ENCODE peak calls at places on chromosomes 6 and 20, in nine cellular contexts. One of them, this sample, is unnamed.

GRCh38 chr6:45786243-45786795 is 229.3 kb downstream of the CLIC5 start:
- DNase-seq in mesendoderm: no peak
- DNase-seq in colonic mucosa: no peak
- DNase-seq in effector memory CD4-positive, alpha-beta T cell: no peak
- DNase-seq in adipocyte: no peak
- DNase-seq in Panc1: no peak
- DNase-seq in aorta: no peak
- DNase-seq in CD8-positive, alpha-beta T cell: no peak
- DNase-seq in CD4-positive, alpha-beta memory T cell: no peak
- DNase-seq in this sample: no peak

GRCh38 chr6:26304213-26305096 is 60.5 kb upstream of the BTN3A2 start:
- DNase-seq in mesendoderm: peak; percentile 77
- DNase-seq in colonic mucosa: peak; percentile 50
- DNase-seq in effector memory CD4-positive, alpha-beta T cell: no peak
- DNase-seq in adipocyte: peak; percentile 91
- DNase-seq in Panc1: no peak
- DNase-seq in aorta: no peak
- DNase-seq in CD8-positive, alpha-beta T cell: peak; percentile 9
- DNase-seq in CD4-positive, alpha-beta memory T cell: peak; percentile 74
- DNase-seq in this sample: peak; percentile 57

GRCh38 chr20:19885981-19886665 is 128.1 kb downstream of the RIN2 start:
- DNase-seq in mesendoderm: peak; percentile 56
- DNase-seq in colonic mucosa: peak; percentile 89
- DNase-seq in effector memory CD4-positive, alpha-beta T cell: no peak
- DNase-seq in adipocyte: no peak
- DNase-seq in Panc1: no peak
- DNase-seq in aorta: peak; percentile 83
- DNase-seq in CD8-positive, alpha-beta T cell: no peak
- DNase-seq in CD4-positive, alpha-beta memory T cell: no peak
- DNase-seq in this sample: peak; percentile 16

GRCh38 chr6:30814137-30815084 is 69.9 kb upstream of the DDR1 start:
- DNase-seq in mesendoderm: peak; percentile 79
- DNase-seq in colonic mucosa: no peak
- DNase-seq in effector memory CD4-positive, alpha-beta T cell: peak; percentile 21
- DNase-seq in adipocyte: peak; percentile 67
- DNase-seq in Panc1: no peak
- DNase-seq in aorta: peak; percentile 10
- DNase-seq in CD8-positive, alpha-beta T cell: peak; percentile 41
- DNase-seq in CD4-positive, alpha-beta memory T cell: peak; percentile 70
- DNase-seq in this sample: peak; percentile 47

GRCh38 chr20:48965189-48965910 is 43.8 kb downstream of the ARFGEF2 start:
- DNase-seq in mesendoderm: no peak
- DNase-seq in colonic mucosa: no peak
- DNase-seq in effector memory CD4-positive, alpha-beta T cell: no peak
- DNase-seq in adipocyte: peak; percentile 70
- DNase-seq in Panc1: no peak
- DNase-seq in aorta: no peak
- DNase-seq in CD8-positive, alpha-beta T cell: no peak
- DNase-seq in CD4-positive, alpha-beta memory T cell: no peak
- DNase-seq in this sample: no peak

GRCh38 chr6:17907467-17908229 is 79.8 kb downstream of the KIF13A start:
- DNase-seq in mesendoderm: peak; percentile 62
- DNase-seq in colonic mucosa: peak; percentile 59
- DNase-seq in effector memory CD4-positive, alpha-beta T cell: no peak
- DNase-seq in adipocyte: peak; percentile 99
- DNase-seq in Panc1: peak; percentile 82
- DNase-seq in aorta: peak; percentile 81
- DNase-seq in CD8-positive, alpha-beta T cell: no peak
- DNase-seq in CD4-positive, alpha-beta memory T cell: no peak
- DNase-seq in this sample: peak; percentile 75

GRCh38 chr6:43963877-43964658 is 163.2 kb downstream of the MRPL14 start:
- DNase-seq in mesendoderm: no peak
- DNase-seq in colonic mucosa: no peak
- DNase-seq in effector memory CD4-positive, alpha-beta T cell: no peak
- DNase-seq in adipocyte: no peak
- DNase-seq in Panc1: no peak
- DNase-seq in aorta: no peak
- DNase-seq in CD8-positive, alpha-beta T cell: no peak
- DNase-seq in CD4-positive, alpha-beta memory T cell: no peak
- DNase-seq in this sample: no peak

GRCh38 chr6:127515234-127515793 is 3.8 kb downstream of the MTCL3 start:
- DNase-seq in mesendoderm: peak; percentile 89
- DNase-seq in colonic mucosa: no peak
- DNase-seq in effector memory CD4-positive, alpha-beta T cell: no peak
- DNase-seq in adipocyte: peak; percentile 56
- DNase-seq in Panc1: no peak
- DNase-seq in aorta: no peak
- DNase-seq in CD8-positive, alpha-beta T cell: peak; percentile 16
- DNase-seq in CD4-positive, alpha-beta memory T cell: peak; percentile 55
- DNase-seq in this sample: peak; percentile 74

GRCh38 chr6:168247456-168248147 is 72.0 kb downstream of the DACT2 start:
- DNase-seq in mesendoderm: no peak
- DNase-seq in colonic mucosa: peak; percentile 84
- DNase-seq in effector memory CD4-positive, alpha-beta T cell: no peak
- DNase-seq in adipocyte: no peak
- DNase-seq in Panc1: no peak
- DNase-seq in aorta: no peak
- DNase-seq in CD8-positive, alpha-beta T cell: no peak
- DNase-seq in CD4-positive, alpha-beta memory T cell: no peak
- DNase-seq in this sample: peak; percentile 86

GRCh38 chr20:43507150-43508080 is at the start of gene L3MBTL1:
- DNase-seq in mesendoderm: peak; percentile 73
- DNase-seq in colonic mucosa: peak; percentile 61
- DNase-seq in effector memory CD4-positive, alpha-beta T cell: no peak
- DNase-seq in adipocyte: peak; percentile 70
- DNase-seq in Panc1: no peak
- DNase-seq in aorta: peak; percentile 81
- DNase-seq in CD8-positive, alpha-beta T cell: no peak
- DNase-seq in CD4-positive, alpha-beta memory T cell: no peak
- DNase-seq in this sample: peak; percentile 35

GRCh38 chr6:152368761-152369624 is 268.2 kb downstream of the SYNE1 start:
- DNase-seq in mesendoderm: peak; percentile 37
- DNase-seq in colonic mucosa: peak; percentile 22
- DNase-seq in effector memory CD4-positive, alpha-beta T cell: no peak
- DNase-seq in adipocyte: no peak
- DNase-seq in Panc1: no peak
- DNase-seq in aorta: no peak
- DNase-seq in CD8-positive, alpha-beta T cell: no peak
- DNase-seq in CD4-positive, alpha-beta memory T cell: no peak
- DNase-seq in this sample: no peak

GRCh38 chr6:46605091-46605797 is 47.4 kb downstream of the CYP39A1 start:
- DNase-seq in mesendoderm: no peak
- DNase-seq in colonic mucosa: no peak
- DNase-seq in effector memory CD4-positive, alpha-beta T cell: no peak
- DNase-seq in adipocyte: no peak
- DNase-seq in Panc1: no peak
- DNase-seq in aorta: no peak
- DNase-seq in CD8-positive, alpha-beta T cell: no peak
- DNase-seq in CD4-positive, alpha-beta memory T cell: no peak
- DNase-seq in this sample: no peak

DNA sequence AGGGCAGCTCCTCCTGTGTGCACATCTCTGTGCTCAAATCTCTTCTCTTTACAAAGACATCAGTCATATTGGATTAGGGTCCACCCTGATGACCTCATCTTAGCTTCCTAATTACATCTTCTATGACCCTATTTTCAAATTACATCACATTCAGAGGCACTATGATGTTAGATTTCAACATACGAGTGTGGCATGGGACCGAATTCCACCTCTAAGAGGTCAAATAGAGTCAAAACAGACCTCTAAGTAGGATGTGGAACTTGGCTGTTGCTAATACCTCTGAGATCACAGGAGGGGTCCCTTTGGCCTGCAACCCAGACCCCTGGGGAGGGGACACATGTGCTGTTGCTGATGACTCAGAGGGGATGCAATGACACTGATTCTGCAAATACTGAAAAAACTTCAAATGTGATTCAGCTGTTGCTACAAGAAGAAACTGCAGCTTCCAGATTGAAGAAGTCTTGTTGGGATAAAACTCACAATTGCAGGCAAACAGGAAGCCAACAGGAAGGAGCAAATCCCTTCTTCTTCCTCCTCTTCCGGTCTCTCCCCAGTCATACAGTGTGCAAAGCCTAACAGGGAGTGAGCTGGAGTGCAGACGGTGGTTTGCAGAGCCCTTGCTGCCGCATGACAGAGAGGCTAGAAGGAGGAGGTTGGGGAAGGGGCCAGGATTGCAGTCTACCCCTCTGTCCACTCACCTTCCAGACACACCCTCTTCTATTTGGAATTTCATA is 216.1 kb downstream of the MYLK4 start:
- DNase-seq in mesendoderm: peak; percentile 9
- DNase-seq in colonic mucosa: no peak
- DNase-seq in effector memory CD4-positive, alpha-beta T cell: no peak
- DNase-seq in adipocyte: no peak
- DNase-seq in Panc1: no peak
- DNase-seq in aorta: no peak
- DNase-seq in CD8-positive, alpha-beta T cell: no peak
- DNase-seq in CD4-positive, alpha-beta memory T cell: no peak
- DNase-seq in this sample: peak; percentile 86
- H3K4me1 ChIP-seq in mesendoderm: no peaks in the 10 kb centered on the region
- H3K4me1 ChIP-seq in colonic mucosa: no peaks in the 10 kb centered on the region
- H3K4me1 ChIP-seq in effector memory CD4-positive, alpha-beta T cell: no peaks in the 10 kb centered on the region
- H3K4me1 ChIP-seq in adipocyte: peaks cover 5% of the 10 kb centered on the region
- H3K4me1 ChIP-seq in Panc1: no peaks in the 10 kb centered on the region
- H3K4me1 ChIP-seq in aorta: no peaks in the 10 kb centered on the region
- H3K4me1 ChIP-seq in CD8-positive, alpha-beta T cell: no peaks in the 10 kb centered on the region
- H3K4me1 ChIP-seq in CD4-positive, alpha-beta memory T cell: no peaks in the 10 kb centered on the region
- H3K4me1 ChIP-seq in this sample: peaks cover 20% of the 10 kb centered on the region

GRCh38 chr20:37316775-37317170 is 27.3 kb downstream of the MANBAL start:
- DNase-seq in mesendoderm: no peak
- DNase-seq in colonic mucosa: no peak
- DNase-seq in effector memory CD4-positive, alpha-beta T cell: no peak
- DNase-seq in adipocyte: no peak
- DNase-seq in Panc1: no peak
- DNase-seq in aorta: no peak
- DNase-seq in CD8-positive, alpha-beta T cell: no peak
- DNase-seq in CD4-positive, alpha-beta memory T cell: no peak
- DNase-seq in this sample: no peak

GRCh38 chr20:37317316-37317715 is 27.9 kb downstream of the MANBAL start:
- DNase-seq in mesendoderm: no peak
- DNase-seq in colonic mucosa: no peak
- DNase-seq in effector memory CD4-positive, alpha-beta T cell: no peak
- DNase-seq in adipocyte: no peak
- DNase-seq in Panc1: no peak
- DNase-seq in aorta: no peak
- DNase-seq in CD8-positive, alpha-beta T cell: no peak
- DNase-seq in CD4-positive, alpha-beta memory T cell: no peak
- DNase-seq in this sample: no peak

GRCh38 chr20:37316116-37316774 is 26.8 kb downstream of the MANBAL start:
- DNase-seq in mesendoderm: peak; percentile 49
- DNase-seq in colonic mucosa: no peak
- DNase-seq in effector memory CD4-positive, alpha-beta T cell: no peak
- DNase-seq in adipocyte: no peak
- DNase-seq in Panc1: no peak
- DNase-seq in aorta: no peak
- DNase-seq in CD8-positive, alpha-beta T cell: no peak
- DNase-seq in CD4-positive, alpha-beta memory T cell: no peak
- DNase-seq in this sample: no peak

GRCh38 chr20:37319120-37319717 is 26.7 kb upstream of the SRC start:
- DNase-seq in mesendoderm: peak; percentile 99
- DNase-seq in colonic mucosa: no peak
- DNase-seq in effector memory CD4-positive, alpha-beta T cell: no peak
- DNase-seq in adipocyte: peak; percentile 25
- DNase-seq in Panc1: no peak
- DNase-seq in aorta: no peak
- DNase-seq in CD8-positive, alpha-beta T cell: no peak
- DNase-seq in CD4-positive, alpha-beta memory T cell: no peak
- DNase-seq in this sample: no peak

DNA sequence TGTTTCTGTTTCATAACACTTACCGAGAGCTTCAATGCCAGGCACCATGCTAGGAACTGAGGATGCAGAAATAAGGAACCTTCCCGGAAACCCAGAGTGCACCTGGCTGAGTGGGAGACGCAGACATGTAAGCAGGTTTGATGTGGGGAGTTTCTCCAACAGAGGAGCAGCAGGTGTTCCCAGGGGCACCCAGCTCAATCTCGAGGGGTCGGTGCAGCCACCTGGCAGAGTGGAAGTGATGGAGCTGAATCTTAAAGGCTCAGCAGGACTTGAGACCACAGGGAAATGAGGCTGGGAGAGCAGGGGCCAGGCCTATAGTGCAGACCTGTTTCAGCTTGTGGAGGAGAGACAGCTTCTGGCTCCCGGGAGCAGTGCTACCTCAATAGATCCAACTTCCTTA is 27.9 kb upstream of the SRC start:
- DNase-seq in mesendoderm: no peak
- DNase-seq in colonic mucosa: no peak
- DNase-seq in effector memory CD4-positive, alpha-beta T cell: no peak
- DNase-seq in adipocyte: no peak
- DNase-seq in Panc1: no peak
- DNase-seq in aorta: no peak
- DNase-seq in CD8-positive, alpha-beta T cell: no peak
- DNase-seq in CD4-positive, alpha-beta memory T cell: no peak
- DNase-seq in this sample: no peak
- H3K4me1 ChIP-seq in mesendoderm: peaks cover 32% of the 10 kb centered on the region
- H3K4me1 ChIP-seq in colonic mucosa: peaks cover 3% of the 10 kb centered on the region
- H3K4me1 ChIP-seq in effector memory CD4-positive, alpha-beta T cell: no peaks in the 10 kb centered on the region
- H3K4me1 ChIP-seq in adipocyte: peaks cover 28% of the 10 kb centered on the region
- H3K4me1 ChIP-seq in Panc1: no peaks in the 10 kb centered on the region
- H3K4me1 ChIP-seq in aorta: no peaks in the 10 kb centered on the region
- H3K4me1 ChIP-seq in CD8-positive, alpha-beta T cell: peaks cover 13% of the 10 kb centered on the region
- H3K4me1 ChIP-seq in CD4-positive, alpha-beta memory T cell: peaks cover 8% of the 10 kb centered on the region
- H3K4me1 ChIP-seq in this sample: no peaks in the 10 kb centered on the region

GRCh38 chr6:111732390-111732789 is 126.7 kb upstream of the TRAF3IP2 start:
- DNase-seq in mesendoderm: no peak
- DNase-seq in colonic mucosa: no peak
- DNase-seq in effector memory CD4-positive, alpha-beta T cell: no peak
- DNase-seq in adipocyte: no peak
- DNase-seq in Panc1: no peak
- DNase-seq in aorta: no peak
- DNase-seq in CD8-positive, alpha-beta T cell: no peak
- DNase-seq in CD4-positive, alpha-beta memory T cell: no peak
- DNase-seq in this sample: no peak
- H3K4me1 ChIP-seq in mesendoderm: peaks cover 9% of the 10 kb centered on the region
- H3K4me1 ChIP-seq in colonic mucosa: no peaks in the 10 kb centered on the region
- H3K4me1 ChIP-seq in effector memory CD4-positive, alpha-beta T cell: peaks cover 27% of the 10 kb centered on the region
- H3K4me1 ChIP-seq in adipocyte: peaks cover 24% of the 10 kb centered on the region
- H3K4me1 ChIP-seq in Panc1: no peaks in the 10 kb centered on the region
- H3K4me1 ChIP-seq in aorta: no peaks in the 10 kb centered on the region
- H3K4me1 ChIP-seq in CD8-positive, alpha-beta T cell: peaks cover 54% of the 10 kb centered on the region
- H3K4me1 ChIP-seq in CD4-positive, alpha-beta memory T cell: peaks cover 97% of the 10 kb centered on the region
- H3K4me1 ChIP-seq in this sample: no peaks in the 10 kb centered on the region

DNA sequence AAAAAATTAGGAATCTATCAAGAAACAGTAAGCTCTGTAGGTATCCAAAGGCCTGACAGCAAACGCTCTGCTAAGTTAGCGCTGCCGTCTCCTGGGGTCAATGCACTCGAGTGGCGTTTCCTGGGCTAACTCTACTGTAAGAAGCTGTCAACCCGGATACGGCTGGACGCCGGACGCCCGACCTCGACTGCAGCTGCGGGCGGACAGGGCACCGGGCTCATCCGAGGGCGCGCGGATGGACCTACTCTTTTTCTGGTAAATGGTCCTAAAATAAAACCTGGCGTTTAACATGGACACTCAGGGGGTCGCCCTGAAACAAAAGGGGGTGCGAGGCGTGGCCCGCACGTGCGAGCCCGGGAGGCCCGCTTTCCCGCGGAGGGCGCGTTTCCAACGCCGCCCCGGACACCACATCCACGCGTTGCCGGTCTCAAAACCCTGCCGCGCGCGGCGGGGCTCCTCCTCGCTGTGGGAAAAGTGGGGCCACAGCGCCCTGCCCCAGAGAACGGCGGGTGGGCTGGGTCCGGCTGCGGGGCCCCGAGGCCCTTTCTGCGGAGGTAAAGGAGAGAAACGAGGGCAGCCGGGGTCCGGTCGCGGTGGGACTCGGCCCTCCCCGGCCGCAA is 535 bp downstream of the TCP1 start:
- DNase-seq in mesendoderm: peak; percentile 50
- DNase-seq in colonic mucosa: peak; percentile 62
- DNase-seq in effector memory CD4-positive, alpha-beta T cell: no peak
- DNase-seq in adipocyte: peak; percentile 71
- DNase-seq in Panc1: no peak
- DNase-seq in aorta: peak; percentile 81
- DNase-seq in CD8-positive, alpha-beta T cell: peak; percentile 11
- DNase-seq in CD4-positive, alpha-beta memory T cell: peak; percentile 40
- DNase-seq in this sample: peak; percentile 15
- H3K4me1 ChIP-seq in mesendoderm: no peaks in the 10 kb centered on the region
- H3K4me1 ChIP-seq in colonic mucosa: peaks cover 19% of the 10 kb centered on the region
- H3K4me1 ChIP-seq in effector memory CD4-positive, alpha-beta T cell: peaks cover 34% of the 10 kb centered on the region
- H3K4me1 ChIP-seq in adipocyte: peaks cover 44% of the 10 kb centered on the region
- H3K4me1 ChIP-seq in Panc1: peaks cover 28% of the 10 kb centered on the region
- H3K4me1 ChIP-seq in aorta: peaks cover 3% of the 10 kb centered on the region
- H3K4me1 ChIP-seq in CD8-positive, alpha-beta T cell: peaks cover 55% of the 10 kb centered on the region
- H3K4me1 ChIP-seq in CD4-positive, alpha-beta memory T cell: peaks cover 54% of the 10 kb centered on the region
- H3K4me1 ChIP-seq in this sample: peaks cover 23% of the 10 kb centered on the region

This sample was measured in A673.